ENCODE peak calls at places on chromosomes 11 and 22, in eight cellular contexts. D, H, Z, O, T, W, I and C are unnamed samples.

GRCh38 chr22:37231406-37232139 is 12.5 kb downstream of the RAC2 start:
- DNase-seq in T (no peak), H (no peak), D (no peak), I (no peak), W (peak), Z (no peak), O (no peak), C (no peak)

GRCh38 chr11:65981972-65982823 is 19.8 kb downstream of the EIF1AD start:
- DNase-seq in W (no peak), H (no peak), O (no peak), D (no peak), Z (no peak), I (no peak), T (no peak), C (no peak)

GRCh38 chr11:2931771-2932738 is 2.8 kb upstream of the PHLDA2 start:
- DNase-seq in H (no peak), T (no peak), D (no peak), W (no peak), O (no peak), I (no peak), Z (no peak), C (no peak)

GRCh38 chr11:1825039-1825740 is 9.6 kb upstream of the SYT8 start:
- DNase-seq in I (no peak), Z (peak), O (no peak), H (no peak), W (no peak), T (no peak), D (peak), C (peak)

GRCh38 chr22:30474683-30475424 is 3.0 kb upstream of the SEC14L3 start:
- DNase-seq in T (no peak), W (no peak), H (no peak), D (peak), Z (peak), O (no peak), I (peak), C (peak)

GRCh38 chr22:50481440-50482106 is at the start of gene ADM2:
- DNase-seq in I (no peak), W (peak), O (no peak), D (peak), Z (peak), H (no peak), T (no peak), C (no peak)

GRCh38 chr22:24442352-24442744 is 14.9 kb downstream of the ADORA2A start:
- DNase-seq in O (no peak), H (no peak), W (no peak), T (no peak), D (no peak), Z (peak), I (no peak), C (no peak)

GRCh38 chr11:60991457-60991856 is 20.0 kb downstream of the CD6 start:
- DNase-seq in Z (no peak), T (no peak), O (no peak), H (no peak), I (no peak), D (no peak), W (no peak), C (no peak)

GRCh38 chr11:5923427-5923776 is 18.6 kb upstream of the OR56A3 start:
- DNase-seq in T (no peak), Z (no peak), D (no peak), I (no peak), H (no peak), W (no peak), O (no peak), C (no peak)

GRCh38 chr22:38873469-38874411 is 1.7 kb upstream of the CBX6 start:
- DNase-seq in D (no peak), W (peak), I (peak), O (no peak), T (no peak), Z (peak), H (no peak), C (no peak)

GRCh38 chr11:6622261-6623171 is 3.3 kb upstream of the TPP1 start:
- DNase-seq in I (no peak), O (no peak), Z (no peak), T (no peak), H (no peak), D (no peak), W (no peak), C (no peak)

GRCh38 chr11:123438191-123438627 is 8.1 kb downstream of the GRAMD1B start:
- DNase-seq in I (no peak), H (no peak), T (no peak), O (no peak), W (no peak), D (peak), Z (no peak), C (no peak)